ENCODE peak calls at places on chromosome 18, in four cellular contexts. H, R, L and X are unnamed samples.
A peak's percentile ranks its signal among the peaks of the same experiment; 100 is the strongest.

GRCh38 chr18:79378416-79379250 is 17.1 kb upstream of the NFATC1 start:
- DNase-seq in H (peak; percentile 51), R (peak; percentile 75), L (no peak), X (peak; percentile 26)

GRCh38 chr18:36737321-36737720 is 91.5 kb downstream of the TPGS2 start:
- DNase-seq in H (no peak), R (no peak), L (no peak), X (no peak)

GRCh38 chr18:57831597-57832377 is 28.7 kb upstream of the ATP8B1 start:
- DNase-seq in H (no peak), R (no peak), L (no peak), X (no peak)

GRCh38 chr18:32019251-32019943 is 772 bp downstream of the RNF125 start:
- DNase-seq in H (peak; percentile 6), R (peak; percentile 67), L (peak; percentile 39), X (no peak)

GRCh38 chr18:7722955-7723354 is 155.8 kb downstream of the PTPRM start:
- DNase-seq in H (no peak), R (no peak), L (no peak), X (no peak)

GRCh38 chr18:76689646-76690264 is 132.6 kb upstream of the ZNF236 start:
- DNase-seq in H (no peak), R (no peak), L (no peak), X (no peak)

GRCh38 chr18:10453261-10453884 is 1.1 kb upstream of the APCDD1 start:
- DNase-seq in H (no peak), R (no peak), L (no peak), X (no peak)

GRCh38 chr18:48422947-48423378 is 13.8 kb upstream of the ZBTB7C start:
- DNase-seq in H (no peak), R (peak; percentile 12), L (no peak), X (no peak)

GRCh38 chr18:3863006-3863405 is 413.0 kb downstream of the TGIF1 start:
- DNase-seq in H (no peak), R (no peak), L (no peak), X (no peak)

GRCh38 chr18:48455555-48456478 is 46.6 kb upstream of the ZBTB7C start:
- DNase-seq in H (no peak), R (no peak), L (no peak), X (no peak)

GRCh38 chr18:46481048-46481846 is 175.8 kb downstream of the LOXHD1 start:
- DNase-seq in H (peak; percentile 56), R (peak; percentile 27), L (peak; percentile 28), X (no peak)

GRCh38 chr18:49491857-49492693 is 5.0 kb upstream of the C18orf32 start:
- DNase-seq in H (peak; percentile 97), R (peak; percentile 80), L (peak; percentile 98), X (peak; percentile 98)

GRCh38 chr18:48622911-48623431 is 84.1 kb downstream of the CTIF start:
- DNase-seq in H (no peak), R (no peak), L (no peak), X (no peak)

GRCh38 chr18:56662902-56663301 is 11.7 kb downstream of the WDR7 start:
- DNase-seq in H (peak; percentile 46), R (no peak), L (no peak), X (no peak)

GRCh38 chr18:74378179-74378682 is 62.6 kb downstream of the C18orf63 start:
- DNase-seq in H (no peak), R (no peak), L (no peak), X (no peak)

GRCh38 chr18:21053127-21053526 is 58.5 kb downstream of the ROCK1 start:
- DNase-seq in H (no peak), R (no peak), L (peak; percentile 69), X (no peak)

GRCh38 chr18:9743200-9744016 is 35.3 kb downstream of the RAB31 start:
- DNase-seq in H (peak; percentile 92), R (peak; percentile 30), L (peak; percentile 54), X (no peak)

GRCh38 chr18:59139291-59139614 is 431 bp upstream of the SEC11C start:
- DNase-seq in H (peak; percentile 85), R (peak; percentile 85), L (peak; percentile 83), X (no peak)

GRCh38 chr18:10715791-10716190 is 190.0 kb downstream of the NAPG start:
- DNase-seq in H (no peak), R (no peak), L (no peak), X (no peak)

GRCh38 chr18:49850636-49851035 is 37.3 kb upstream of the ACAA2 start:
- DNase-seq in H (no peak), R (no peak), L (no peak), X (no peak)

GRCh38 chr18:61556862-61557261 is 223.6 kb downstream of the CDH20 start:
- DNase-seq in H (no peak), R (no peak), L (no peak), X (no peak)

GRCh38 chr18:63374520-63374919 is 7.5 kb upstream of the KDSR start:
- DNase-seq in H (no peak), R (no peak), L (no peak), X (no peak)

GRCh38 chr18:77702686-77703085 is 453.0 kb downstream of the GALR1 start:
- DNase-seq in H (peak; percentile 13), R (no peak), L (peak; percentile 10), X (no peak)

GRCh38 chr18:49898421-49898820 is 85.1 kb upstream of the ACAA2 start:
- DNase-seq in H (peak; percentile 64), R (peak; percentile 27), L (peak; percentile 43), X (no peak)

GRCh38 chr18:38930881-38931753 is 1365.5 kb upstream of the CELF4 start:
- DNase-seq in H (no peak), R (no peak), L (no peak), X (no peak)

GRCh38 chr18:72672364-72673151 is 128.4 kb upstream of the CBLN2 start:
- DNase-seq in H (peak; percentile 28), R (peak; percentile 7), L (peak; percentile 25), X (no peak)

GRCh38 chr18:55096261-55097026 is 137.2 kb upstream of the CCDC68 start:
- DNase-seq in H (peak; percentile 54), R (peak; percentile 8), L (peak; percentile 7), X (no peak)

GRCh38 chr18:11887305-11888262 is 20.5 kb downstream of the MPPE1 start:
- DNase-seq in H (no peak), R (no peak), L (peak; percentile 60), X (no peak)

GRCh38 chr18:42112657-42113420 is 157.8 kb downstream of the PIK3C3 start:
- DNase-seq in H (no peak), R (no peak), L (peak; percentile 82), X (no peak)

GRCh38 chr18:68721681-68722583 is 7.0 kb upstream of the TMX3 start:
- DNase-seq in H (no peak), R (no peak), L (no peak), X (peak; percentile 30)

GRCh38 chr18:78699516-78699915 is 280.1 kb upstream of the SALL3 start:
- DNase-seq in H (no peak), R (no peak), L (no peak), X (no peak)

GRCh38 chr18:79546781-79547272 is 132.8 kb upstream of the CTDP1 start:
- DNase-seq in H (no peak), R (no peak), L (no peak), X (no peak)

GRCh38 chr18:66439207-66439606 is 164.7 kb downstream of the CDH19 start:
- DNase-seq in H (no peak), R (no peak), L (no peak), X (no peak)

GRCh38 chr18:44061438-44061837 is 619.2 kb upstream of the SETBP1 start:
- DNase-seq in H (no peak), R (no peak), L (no peak), X (no peak)

GRCh38 chr18:44054514-44054913 is 626.2 kb upstream of the SETBP1 start:
- DNase-seq in H (no peak), R (no peak), L (no peak), X (no peak)

GRCh38 chr18:44062345-44062744 is 618.3 kb upstream of the SETBP1 start:
- DNase-seq in H (no peak), R (no peak), L (no peak), X (no peak)

DNA sequence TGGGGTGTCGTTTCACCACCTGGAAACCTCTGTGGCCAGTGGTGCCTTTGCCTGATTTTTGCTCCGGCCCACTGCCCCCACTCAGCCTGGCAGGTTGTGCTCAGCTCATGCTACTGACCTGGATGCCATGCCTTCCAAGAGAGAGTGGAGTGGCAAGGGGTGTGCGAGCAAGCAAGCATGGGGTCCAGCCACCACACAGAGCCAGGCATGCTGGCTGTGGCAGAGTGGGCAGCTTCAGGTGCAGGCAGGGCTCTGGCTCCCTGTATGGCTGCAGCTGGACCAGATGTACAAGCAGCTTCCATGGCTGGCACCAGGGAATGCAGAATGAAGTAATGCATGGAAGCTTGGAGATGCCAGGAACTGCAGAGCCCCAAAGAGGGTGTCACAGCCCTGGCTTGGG is 620.5 kb upstream of the SETBP1 start:
- DNase-seq in H (no peak), R (no peak), L (no peak), X (no peak)
- TF ChIP-seq FOXK2 in H (no peak), R (no peak), L (no peak), X (no peak)

DNA sequence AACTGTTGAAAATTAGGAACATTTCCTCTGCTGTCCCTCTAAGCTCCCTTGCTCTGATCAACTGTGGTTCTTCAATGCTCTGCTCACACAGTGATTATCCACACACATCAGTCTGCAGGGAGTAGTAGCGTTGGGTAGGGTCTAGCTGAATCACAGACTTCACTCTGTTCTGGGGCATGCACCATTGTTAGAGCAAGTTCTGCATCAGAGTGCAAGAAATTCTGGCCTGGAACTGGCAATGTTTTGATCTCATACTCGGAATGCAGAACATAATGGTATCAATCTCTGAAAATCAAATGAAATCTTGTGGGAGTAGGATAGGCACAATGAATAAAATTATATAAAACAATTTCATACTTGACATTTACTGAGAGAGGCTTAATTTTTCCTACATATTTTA is 55.3 kb downstream of the HRH4 start:
- DNase-seq in H (no peak), R (no peak), L (no peak), X (no peak)
- TF ChIP-seq FOXM1 in H (no peak), R (no peak), L (no peak), X (no peak)

DNA sequence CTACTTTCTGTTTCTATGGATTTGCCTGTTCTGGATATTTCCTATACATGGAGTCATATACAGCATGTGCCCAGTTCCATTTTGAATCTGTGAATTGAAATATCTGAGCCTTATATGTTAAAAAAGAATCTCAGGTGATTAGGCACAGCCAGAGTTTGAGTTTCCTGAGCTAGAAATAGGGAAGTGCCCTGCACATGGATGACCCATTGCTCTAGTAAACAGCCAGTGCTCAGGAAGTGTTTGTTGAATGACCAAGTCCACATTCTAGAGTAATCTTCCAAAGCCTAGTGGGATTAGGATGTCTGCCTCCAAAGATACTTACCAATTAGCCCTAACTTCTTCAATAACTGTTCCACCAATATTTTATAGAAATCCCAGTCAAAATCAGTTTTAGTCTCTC is 165.8 kb downstream of the SETBP1 start:
- DNase-seq in H (no peak), R (no peak), L (no peak), X (no peak)
- TF ChIP-seq FOXK2 in H (no peak), R (no peak), L (no peak), X (no peak)

DNA sequence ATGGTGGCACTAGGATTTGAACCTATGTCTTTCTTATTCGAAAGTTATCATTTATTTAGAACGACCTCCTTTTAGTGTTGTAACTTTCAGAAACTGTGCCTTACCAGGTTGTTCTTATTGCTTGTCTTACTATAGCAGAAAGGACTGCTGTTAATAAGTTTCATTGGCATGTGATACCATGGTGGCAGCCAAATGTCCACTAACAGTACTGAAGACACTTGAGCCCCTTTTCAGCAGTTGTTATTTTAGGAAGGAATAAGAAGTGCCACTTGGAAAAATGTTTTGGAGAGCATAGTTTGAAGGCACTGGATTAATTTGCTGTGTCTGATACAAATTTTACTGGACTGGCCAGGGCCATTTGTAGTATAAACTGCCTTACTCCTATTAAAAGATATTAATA is 37.7 kb downstream of the CEP192 start:
- DNase-seq in H (no peak), R (no peak), L (no peak), X (no peak)
- TF ChIP-seq FOXM1 in H (no peak), R (no peak), L (no peak), X (no peak)